ENCODE peak calls at places on chromosomes 2 and 18, in four cellular contexts. Y, T, A and D are unnamed samples.

GRCh38 chr2:121506187-121506586 is 24.5 kb upstream of the RNU4ATAC start:
- DNase-seq in Y (no peak), T (no peak), A (no peak), D (no peak)

GRCh38 chr2:240797914-240798313 is 22.1 kb downstream of the KIF1A start:
- DNase-seq in Y (no peak), T (no peak), A (no peak), D (no peak)

GRCh38 chr18:74242451-74243096 is 49.2 kb downstream of the CYB5A start:
- DNase-seq in Y (no peak), T (no peak), A (no peak), D (no peak)

GRCh38 chr2:239595711-239596110 is 194.9 kb upstream of the HDAC4 start:
- DNase-seq in Y (no peak), T (no peak), A (no peak), D (no peak)

GRCh38 chr2:237525559-237526157 is 38.6 kb downstream of the MLPH start:
- DNase-seq in Y (no peak), T (no peak), A (no peak), D (no peak)

GRCh38 chr18:50855976-50856772 is 22.7 kb upstream of the ME2 start:
- DNase-seq in Y (no peak), T (no peak), A (no peak), D (no peak)

GRCh38 chr2:214574077-214574775 is 163.4 kb downstream of the VWC2L start:
- DNase-seq in Y (no peak), T (no peak), A (no peak), D (no peak)

GRCh38 chr2:79971807-79972206 is 332.7 kb downstream of the LRRTM1 start:
- DNase-seq in Y (no peak), T (no peak), A (no peak), D (no peak)

GRCh38 chr2:215878476-215879063 is 134.8 kb downstream of the MREG start:
- DNase-seq in Y (no peak), T (no peak), A (no peak), D (peak; percentile 29)

GRCh38 chr2:8437949-8438400 is 243.9 kb upstream of the ID2 start:
- DNase-seq in Y (no peak), T (no peak), A (no peak), D (no peak)

GRCh38 chr2:101596346-101596745 is 101.2 kb upstream of the MAP4K4 start:
- DNase-seq in Y (no peak), T (no peak), A (no peak), D (no peak)

GRCh38 chr2:30511122-30512083 is 64.4 kb downstream of the LCLAT1 start:
- DNase-seq in Y (no peak), T (peak; percentile 36), A (no peak), D (peak; percentile 38)

GRCh38 chr2:200056105-200056504 is 100.7 kb downstream of the MAIP1 start:
- DNase-seq in Y (no peak), T (no peak), A (no peak), D (no peak)

GRCh38 chr2:164061129-164061746 is 325.4 kb upstream of the FIGN start:
- DNase-seq in Y (peak; percentile 3), T (no peak), A (no peak), D (peak; percentile 44)

GRCh38 chr2:9675369-9676351 is 44.9 kb upstream of the YWHAQ start:
- DNase-seq in Y (no peak), T (no peak), A (no peak), D (peak; percentile 90)

GRCh38 chr2:66507673-66508127 is 72.8 kb downstream of the MEIS1 start:
- DNase-seq in Y (no peak), T (no peak), A (no peak), D (no peak)

GRCh38 chr2:10327896-10328666 is 25.4 kb downstream of the HPCAL1 start:
- DNase-seq in Y (no peak), T (peak; percentile 25), A (peak; percentile 25), D (no peak)